ENCODE peak calls at places on chromosomes 6 and 20, in five cellular contexts. M is endothelial cell of umbilical vein, F is GM12865, G is fibroblast of lung, O is body of pancreas. D is an unnamed sample.

GRCh38 chr6:42378125-42378524 is 73.6 kb downstream of the TRERF1 start:
- DNase-seq in M (no peak), F (peak), G (no peak), O (no peak), D (no peak)

GRCh38 chr6:25442898-25443297 is 163.7 kb downstream of the CARMIL1 start:
- DNase-seq in M (peak), F (no peak), G (peak), O (no peak), D (no peak)

GRCh38 chr6:130513770-130514169 is 148.0 kb downstream of the TMEM200A start:
- DNase-seq in M (no peak), F (peak), G (peak), O (no peak), D (peak)

GRCh38 chr20:40668449-40669228 is 20.4 kb downstream of the MAFB start:
- DNase-seq in M (no peak), F (no peak), G (no peak), O (no peak), D (no peak)

GRCh38 chr6:113672691-113673149 is 184.4 kb upstream of the MARCKS start:
- DNase-seq in M (peak), F (no peak), G (peak), O (peak), D (peak)

GRCh38 chr6:138293996-138294395 is 75.7 kb upstream of the PBOV1 start:
- DNase-seq in M (peak), F (no peak), G (no peak), O (no peak), D (no peak)

GRCh38 chr6:166514196-166514595 is 72.3 kb downstream of the RAMACL start:
- DNase-seq in M (no peak), F (no peak), G (no peak), O (no peak), D (no peak)

GRCh38 chr6:164124986-164125385 is 710.5 kb downstream of the QKI start:
- DNase-seq in M (no peak), F (no peak), G (no peak), O (no peak), D (no peak)

GRCh38 chr6:68279793-68280557 is 355.1 kb upstream of the ADGRB3 start:
- DNase-seq in M (no peak), F (no peak), G (peak), O (no peak), D (no peak)

GRCh38 chr6:54411767-54412166 is 103.5 kb downstream of the TINAG start:
- DNase-seq in M (no peak), F (no peak), G (no peak), O (no peak), D (no peak)

GRCh38 chr6:49579649-49580048 is 29.2 kb downstream of the C6orf141 start:
- DNase-seq in M (no peak), F (no peak), G (no peak), O (no peak), D (no peak)

GRCh38 chr6:120410586-120410985 is 923.7 kb downstream of the TBC1D32 start:
- DNase-seq in M (no peak), F (no peak), G (no peak), O (no peak), D (no peak)

GRCh38 chr6:101608724-101609123 is 215.2 kb downstream of the GRIK2 start:
- DNase-seq in M (no peak), F (no peak), G (no peak), O (no peak), D (no peak)

GRCh38 chr6:138162104-138162946 is 586 bp downstream of the ARFGEF3 start:
- DNase-seq in M (peak), F (no peak), G (peak), O (peak), D (peak)

GRCh38 chr6:126388235-126388634 is 48.3 kb downstream of the CENPW start:
- DNase-seq in M (no peak), F (no peak), G (no peak), O (no peak), D (no peak)

GRCh38 chr6:29926795-29927427 is 15.4 kb upstream of the HLA-A start:
- DNase-seq in M (peak), F (peak), G (peak), O (peak), D (no peak)

GRCh38 chr6:35142578-35142977 is 1.4 kb upstream of the TCP11 start:
- DNase-seq in M (no peak), F (no peak), G (peak), O (no peak), D (no peak)

GRCh38 chr6:35145757-35146156 is 4.6 kb upstream of the TCP11 start:
- DNase-seq in M (no peak), F (no peak), G (no peak), O (no peak), D (no peak)

GRCh38 chr6:35139470-35139869 is 1.7 kb downstream of the TCP11 start:
- DNase-seq in M (no peak), F (no peak), G (no peak), O (no peak), D (no peak)

GRCh38 chr6:35139924-35140524 is 1.1 kb downstream of the TCP11 start:
- DNase-seq in M (peak), F (peak), G (peak), O (peak), D (peak)

GRCh38 chr6:35140991-35141720 is at the start of gene TCP11:
- DNase-seq in M (no peak), F (peak), G (no peak), O (no peak), D (peak)
- H3K4me3 ChIP-seq in M (no peak), F (no peak), G (no peak), O (no peak), D (no peak)

GRCh38 chr6:135270676-135271536 is 89.8 kb downstream of the MYB start:
- DNase-seq in M (peak), F (no peak), G (no peak), O (peak), D (no peak)
- H3K4me3 ChIP-seq in M (no peak), F (no peak), G (no peak), O (no peak), D (no peak)

GRCh38 chr20:53829706-53830521 is 236.3 kb upstream of the ZNF217 start:
- DNase-seq in M (peak), F (peak), G (peak), O (no peak), D (no peak)

GRCh38 chr20:53827292-53827995 is 233.8 kb upstream of the ZNF217 start:
- DNase-seq in M (no peak), F (no peak), G (peak), O (no peak), D (no peak)

GRCh38 chr20:53827996-53828672 is 234.5 kb upstream of the ZNF217 start:
- DNase-seq in M (peak), F (no peak), G (peak), O (peak), D (peak)

GRCh38 chr20:53829086-53829703 is 235.6 kb upstream of the ZNF217 start:
- DNase-seq in M (peak), F (peak), G (peak), O (peak), D (peak)

DNA sequence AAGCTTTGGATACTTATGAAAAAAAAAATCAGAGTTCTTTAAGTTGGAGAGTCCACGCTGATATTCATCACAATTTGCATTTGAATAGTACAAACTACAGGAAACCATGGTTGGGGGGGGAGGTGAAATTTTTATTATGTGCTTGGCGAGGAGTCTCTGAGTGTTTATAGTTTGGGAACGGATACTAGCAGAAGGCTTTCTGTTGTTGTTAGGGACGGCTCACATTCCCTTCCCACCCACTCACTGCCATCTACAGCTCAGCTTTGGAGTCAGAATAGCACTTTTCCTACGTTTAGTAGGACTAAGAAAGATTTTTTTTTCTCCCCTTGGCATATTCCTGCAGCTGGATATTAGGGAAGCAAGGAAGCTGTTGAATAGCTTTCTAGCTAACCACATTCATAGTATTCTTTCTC is 235.0 kb upstream of the ZNF217 start:
- DNase-seq in M (peak), F (no peak), G (peak), O (no peak), D (peak)
- H3K4me3 ChIP-seq in M (peak), F (peak), G (peak), O (no peak), D (no peak)

DNA sequence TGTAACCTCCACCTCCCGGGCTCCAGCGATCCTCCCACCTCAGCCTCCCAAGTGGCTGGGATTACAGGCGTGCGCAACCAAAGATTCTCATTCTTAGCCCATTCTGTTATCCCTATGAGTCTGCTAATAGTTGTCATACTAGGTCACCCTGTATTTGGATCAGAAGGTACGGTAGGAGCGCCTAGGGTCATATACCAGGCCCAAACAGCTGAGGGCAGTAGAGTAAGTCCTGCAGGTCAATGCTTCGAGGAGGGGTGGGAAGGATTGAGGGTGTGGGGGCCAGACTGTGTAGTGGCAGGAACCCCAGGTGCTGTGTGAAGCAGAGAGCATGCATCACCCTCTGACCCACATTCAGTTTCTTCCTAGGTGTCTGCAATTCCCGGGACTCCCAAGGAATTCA is 22.7 kb upstream of the POU5F1 start:
- DNase-seq in M (no peak), F (no peak), G (no peak), O (no peak), D (no peak)
- H3K4me3 ChIP-seq in M (no peak), F (no peak), G (no peak), O (no peak), D (no peak)

GRCh38 chr6:2842139-2842552 is 483 bp upstream of the SERPINB1 start:
- DNase-seq in M (no peak), F (no peak), G (no peak), O (no peak), D (no peak)
- H3K4me3 ChIP-seq in M (no peak), F (peak), G (no peak), O (no peak), D (no peak)

GRCh38 chr6:111478749-111479148 is 4.3 kb downstream of the REV3L start:
- DNase-seq in M (peak), F (peak), G (peak), O (no peak), D (no peak)

GRCh38 chr6:111480988-111481830 is 1.8 kb downstream of the REV3L start:
- DNase-seq in M (peak), F (no peak), G (peak), O (no peak), D (no peak)

GRCh38 chr6:111477481-111477938 is 5.5 kb downstream of the REV3L start:
- DNase-seq in M (no peak), F (peak), G (no peak), O (no peak), D (no peak)

GRCh38 chr6:111474771-111475170 is 8.2 kb downstream of the REV3L start:
- DNase-seq in M (no peak), F (no peak), G (no peak), O (no peak), D (no peak)

GRCh38 chr6:111478064-111478476 is 4.9 kb downstream of the REV3L start:
- DNase-seq in M (peak), F (no peak), G (peak), O (no peak), D (peak)
- H3K4me3 ChIP-seq in M (no peak), F (no peak), G (no peak), O (no peak), D (no peak)

D was measured in cardiac muscle cell.